ENCODE peak calls at places on chromosomes 6 and 20, in four cellular contexts. U is amniotic stem cell, B is Caco-2, I is mucosa of gallbladder. Q is an unnamed sample.

GRCh38 chr20:41228858-41229257 is 88.7 kb downstream of the ZHX3 start:
- DNase-seq in U (no peak), B (no peak), I (no peak), Q (no peak)

GRCh38 chr20:13788167-13788834 is 3.5 kb downstream of the NDUFAF5 start:
- DNase-seq in U (no peak), B (peak), I (peak), Q (no peak)

GRCh38 chr20:4082406-4083102 is 67.2 kb upstream of the RNF24 start:
- DNase-seq in B (peak), I (peak), U (no peak), Q (no peak)

GRCh38 chr6:158596861-158597260 is 37.0 kb downstream of the TMEM181 start:
- DNase-seq in U (no peak), B (no peak), I (no peak), Q (no peak)

GRCh38 chr6:4350571-4351505 is 215.5 kb upstream of the ECI2 start:
- DNase-seq in B (no peak), I (no peak), U (no peak), Q (no peak)

GRCh38 chr20:1371235-1371782 is 21.5 kb downstream of the FKBP1A start:
- DNase-seq in I (no peak), B (no peak), U (no peak), Q (no peak)

GRCh38 chr6:34062815-34063214 is 83.1 kb downstream of the GRM4 start:
- DNase-seq in B (no peak), I (no peak), U (no peak), Q (no peak)

GRCh38 chr6:90428514-90428913 is 131.9 kb upstream of the BACH2 start:
- DNase-seq in I (no peak), U (no peak), B (no peak), Q (no peak)

GRCh38 chr6:106476326-106477105 is 116.0 kb downstream of the CRYBG1 start:
- DNase-seq in B (no peak), U (no peak), I (no peak), Q (no peak)

GRCh38 chr6:133046576-133046975 is 194.6 kb upstream of the EYA4 start:
- DNase-seq in U (no peak), B (no peak), I (no peak), Q (no peak)

GRCh38 chr20:50380697-50381040 is 129.5 kb upstream of the PTPN1 start:
- DNase-seq in B (no peak), I (no peak), U (peak), Q (peak)

GRCh38 chr6:18391018-18391417 is 3.9 kb downstream of the RNF144B start:
- DNase-seq in U (no peak), B (no peak), I (no peak), Q (no peak)

GRCh38 chr6:35893246-35893645 is 27.7 kb downstream of the SRPK1 start:
- DNase-seq in B (no peak), U (no peak), I (no peak), Q (no peak)